ENCODE peak calls at places on chromosomes 7 and 10, in ten cellular contexts. One of them, this sample, is unnamed.

GRCh38 chr10:99834410-99834809 is 52.0 kb downstream of the ABCC2 start:
- DNase-seq in stimulated activated CD8-positive, alpha-beta memory T cell treated with anti-CD3 and anti-CD28 coated beads, Interleukin-7, amount 100 ng/mL, for 4 hours: no peak
- DNase-seq in germinal center: no peak
- DNase-seq in caudate nucleus: no peak
- DNase-seq in astrocyte of the spinal cord: peak
- DNase-seq in stimulated activated naive CD4-positive, alpha-beta T cell: no peak
- DNase-seq in lower lobe of right lung: no peak
- DNase-seq in activated gamma-delta T cell treated with anti-CD3 and anti-CD28 coated beads, Interleukin-2, amount 50 U/mL, for 16 hours: no peak
- DNase-seq in stimulated activated CD4-positive, alpha-beta T cell treated with anti-CD3 and anti-CD28 coated beads, Interleukin-15, amount 100 ng/mL, for 1 hour: no peak
- DNase-seq in psoas muscle: no peak
- DNase-seq in this sample: no peak

GRCh38 chr10:69202332-69202731 is 17.8 kb upstream of the HKDC1 start:
- DNase-seq in stimulated activated CD8-positive, alpha-beta memory T cell treated with anti-CD3 and anti-CD28 coated beads, Interleukin-7, amount 100 ng/mL, for 4 hours: no peak
- DNase-seq in germinal center: no peak
- DNase-seq in caudate nucleus: no peak
- DNase-seq in astrocyte of the spinal cord: peak
- DNase-seq in stimulated activated naive CD4-positive, alpha-beta T cell: no peak
- DNase-seq in lower lobe of right lung: no peak
- DNase-seq in activated gamma-delta T cell treated with anti-CD3 and anti-CD28 coated beads, Interleukin-2, amount 50 U/mL, for 16 hours: no peak
- DNase-seq in stimulated activated CD4-positive, alpha-beta T cell treated with anti-CD3 and anti-CD28 coated beads, Interleukin-15, amount 100 ng/mL, for 1 hour: no peak
- DNase-seq in psoas muscle: no peak
- DNase-seq in this sample: no peak

GRCh38 chr7:65239707-65240352 is 133.8 kb upstream of the ZNF92 start:
- DNase-seq in stimulated activated CD8-positive, alpha-beta memory T cell treated with anti-CD3 and anti-CD28 coated beads, Interleukin-7, amount 100 ng/mL, for 4 hours: no peak
- DNase-seq in germinal center: no peak
- DNase-seq in caudate nucleus: no peak
- DNase-seq in astrocyte of the spinal cord: peak
- DNase-seq in stimulated activated naive CD4-positive, alpha-beta T cell: no peak
- DNase-seq in lower lobe of right lung: peak
- DNase-seq in activated gamma-delta T cell treated with anti-CD3 and anti-CD28 coated beads, Interleukin-2, amount 50 U/mL, for 16 hours: no peak
- DNase-seq in stimulated activated CD4-positive, alpha-beta T cell treated with anti-CD3 and anti-CD28 coated beads, Interleukin-15, amount 100 ng/mL, for 1 hour: no peak
- DNase-seq in psoas muscle: no peak
- DNase-seq in this sample: no peak

GRCh38 chr10:70052462-70053211 is at the start of gene MACROH2A2:
- DNase-seq in stimulated activated CD8-positive, alpha-beta memory T cell treated with anti-CD3 and anti-CD28 coated beads, Interleukin-7, amount 100 ng/mL, for 4 hours: no peak
- DNase-seq in germinal center: no peak
- DNase-seq in caudate nucleus: peak
- DNase-seq in astrocyte of the spinal cord: peak
- DNase-seq in stimulated activated naive CD4-positive, alpha-beta T cell: no peak
- DNase-seq in lower lobe of right lung: peak
- DNase-seq in activated gamma-delta T cell treated with anti-CD3 and anti-CD28 coated beads, Interleukin-2, amount 50 U/mL, for 16 hours: no peak
- DNase-seq in stimulated activated CD4-positive, alpha-beta T cell treated with anti-CD3 and anti-CD28 coated beads, Interleukin-15, amount 100 ng/mL, for 1 hour: no peak
- DNase-seq in psoas muscle: peak
- DNase-seq in this sample: peak

GRCh38 chr7:6532516-6532915 is 18.7 kb downstream of the GRID2IP start:
- DNase-seq in stimulated activated CD8-positive, alpha-beta memory T cell treated with anti-CD3 and anti-CD28 coated beads, Interleukin-7, amount 100 ng/mL, for 4 hours: no peak
- DNase-seq in germinal center: no peak
- DNase-seq in caudate nucleus: no peak
- DNase-seq in astrocyte of the spinal cord: no peak
- DNase-seq in stimulated activated naive CD4-positive, alpha-beta T cell: no peak
- DNase-seq in lower lobe of right lung: no peak
- DNase-seq in activated gamma-delta T cell treated with anti-CD3 and anti-CD28 coated beads, Interleukin-2, amount 50 U/mL, for 16 hours: no peak
- DNase-seq in stimulated activated CD4-positive, alpha-beta T cell treated with anti-CD3 and anti-CD28 coated beads, Interleukin-15, amount 100 ng/mL, for 1 hour: no peak
- DNase-seq in psoas muscle: no peak
- DNase-seq in this sample: no peak

GRCh38 chr7:112592565-112592964 is 111.8 kb downstream of the LSMEM1 start:
- DNase-seq in stimulated activated CD8-positive, alpha-beta memory T cell treated with anti-CD3 and anti-CD28 coated beads, Interleukin-7, amount 100 ng/mL, for 4 hours: no peak
- DNase-seq in germinal center: no peak
- DNase-seq in caudate nucleus: no peak
- DNase-seq in astrocyte of the spinal cord: no peak
- DNase-seq in stimulated activated naive CD4-positive, alpha-beta T cell: no peak
- DNase-seq in lower lobe of right lung: no peak
- DNase-seq in activated gamma-delta T cell treated with anti-CD3 and anti-CD28 coated beads, Interleukin-2, amount 50 U/mL, for 16 hours: no peak
- DNase-seq in stimulated activated CD4-positive, alpha-beta T cell treated with anti-CD3 and anti-CD28 coated beads, Interleukin-15, amount 100 ng/mL, for 1 hour: no peak
- DNase-seq in psoas muscle: no peak
- DNase-seq in this sample: no peak

GRCh38 chr10:26550774-26551526 is 112.8 kb downstream of the APBB1IP start:
- DNase-seq in stimulated activated CD8-positive, alpha-beta memory T cell treated with anti-CD3 and anti-CD28 coated beads, Interleukin-7, amount 100 ng/mL, for 4 hours: no peak
- DNase-seq in germinal center: no peak
- DNase-seq in caudate nucleus: no peak
- DNase-seq in astrocyte of the spinal cord: no peak
- DNase-seq in stimulated activated naive CD4-positive, alpha-beta T cell: no peak
- DNase-seq in lower lobe of right lung: no peak
- DNase-seq in activated gamma-delta T cell treated with anti-CD3 and anti-CD28 coated beads, Interleukin-2, amount 50 U/mL, for 16 hours: no peak
- DNase-seq in stimulated activated CD4-positive, alpha-beta T cell treated with anti-CD3 and anti-CD28 coated beads, Interleukin-15, amount 100 ng/mL, for 1 hour: no peak
- DNase-seq in psoas muscle: no peak
- DNase-seq in this sample: no peak

GRCh38 chr7:65972976-65973375 is 9.0 kb downstream of the GUSB start:
- DNase-seq in stimulated activated CD8-positive, alpha-beta memory T cell treated with anti-CD3 and anti-CD28 coated beads, Interleukin-7, amount 100 ng/mL, for 4 hours: no peak
- DNase-seq in germinal center: no peak
- DNase-seq in caudate nucleus: no peak
- DNase-seq in astrocyte of the spinal cord: no peak
- DNase-seq in stimulated activated naive CD4-positive, alpha-beta T cell: no peak
- DNase-seq in lower lobe of right lung: no peak
- DNase-seq in activated gamma-delta T cell treated with anti-CD3 and anti-CD28 coated beads, Interleukin-2, amount 50 U/mL, for 16 hours: no peak
- DNase-seq in stimulated activated CD4-positive, alpha-beta T cell treated with anti-CD3 and anti-CD28 coated beads, Interleukin-15, amount 100 ng/mL, for 1 hour: no peak
- DNase-seq in psoas muscle: no peak
- DNase-seq in this sample: no peak

GRCh38 chr10:133142523-133143199 is 17.4 kb upstream of the KNDC1 start:
- DNase-seq in stimulated activated CD8-positive, alpha-beta memory T cell treated with anti-CD3 and anti-CD28 coated beads, Interleukin-7, amount 100 ng/mL, for 4 hours: no peak
- DNase-seq in germinal center: no peak
- DNase-seq in caudate nucleus: no peak
- DNase-seq in astrocyte of the spinal cord: no peak
- DNase-seq in stimulated activated naive CD4-positive, alpha-beta T cell: no peak
- DNase-seq in lower lobe of right lung: peak
- DNase-seq in activated gamma-delta T cell treated with anti-CD3 and anti-CD28 coated beads, Interleukin-2, amount 50 U/mL, for 16 hours: no peak
- DNase-seq in stimulated activated CD4-positive, alpha-beta T cell treated with anti-CD3 and anti-CD28 coated beads, Interleukin-15, amount 100 ng/mL, for 1 hour: no peak
- DNase-seq in psoas muscle: peak
- DNase-seq in this sample: peak

GRCh38 chr10:44922021-44922420 is 10.9 kb downstream of the TMEM72 start:
- DNase-seq in stimulated activated CD8-positive, alpha-beta memory T cell treated with anti-CD3 and anti-CD28 coated beads, Interleukin-7, amount 100 ng/mL, for 4 hours: no peak
- DNase-seq in germinal center: no peak
- DNase-seq in caudate nucleus: no peak
- DNase-seq in astrocyte of the spinal cord: no peak
- DNase-seq in stimulated activated naive CD4-positive, alpha-beta T cell: no peak
- DNase-seq in lower lobe of right lung: no peak
- DNase-seq in activated gamma-delta T cell treated with anti-CD3 and anti-CD28 coated beads, Interleukin-2, amount 50 U/mL, for 16 hours: no peak
- DNase-seq in stimulated activated CD4-positive, alpha-beta T cell treated with anti-CD3 and anti-CD28 coated beads, Interleukin-15, amount 100 ng/mL, for 1 hour: no peak
- DNase-seq in psoas muscle: no peak
- DNase-seq in this sample: no peak

GRCh38 chr7:143901360-143901709 is 641 bp downstream of the TCAF1 start:
- DNase-seq in stimulated activated CD8-positive, alpha-beta memory T cell treated with anti-CD3 and anti-CD28 coated beads, Interleukin-7, amount 100 ng/mL, for 4 hours: no peak
- DNase-seq in germinal center: no peak
- DNase-seq in caudate nucleus: peak
- DNase-seq in astrocyte of the spinal cord: peak
- DNase-seq in stimulated activated naive CD4-positive, alpha-beta T cell: no peak
- DNase-seq in lower lobe of right lung: peak
- DNase-seq in activated gamma-delta T cell treated with anti-CD3 and anti-CD28 coated beads, Interleukin-2, amount 50 U/mL, for 16 hours: no peak
- DNase-seq in stimulated activated CD4-positive, alpha-beta T cell treated with anti-CD3 and anti-CD28 coated beads, Interleukin-15, amount 100 ng/mL, for 1 hour: no peak
- DNase-seq in psoas muscle: peak
- DNase-seq in this sample: no peak

GRCh38 chr10:101607124-101607523 is 19.0 kb downstream of the DPCD start:
- DNase-seq in stimulated activated CD8-positive, alpha-beta memory T cell treated with anti-CD3 and anti-CD28 coated beads, Interleukin-7, amount 100 ng/mL, for 4 hours: no peak
- DNase-seq in germinal center: no peak
- DNase-seq in caudate nucleus: no peak
- DNase-seq in astrocyte of the spinal cord: no peak
- DNase-seq in stimulated activated naive CD4-positive, alpha-beta T cell: no peak
- DNase-seq in lower lobe of right lung: no peak
- DNase-seq in activated gamma-delta T cell treated with anti-CD3 and anti-CD28 coated beads, Interleukin-2, amount 50 U/mL, for 16 hours: no peak
- DNase-seq in stimulated activated CD4-positive, alpha-beta T cell treated with anti-CD3 and anti-CD28 coated beads, Interleukin-15, amount 100 ng/mL, for 1 hour: no peak
- DNase-seq in psoas muscle: no peak
- DNase-seq in this sample: no peak

GRCh38 chr10:20508921-20509320 is 388.2 kb downstream of the NEBL start:
- DNase-seq in stimulated activated CD8-positive, alpha-beta memory T cell treated with anti-CD3 and anti-CD28 coated beads, Interleukin-7, amount 100 ng/mL, for 4 hours: no peak
- DNase-seq in germinal center: no peak
- DNase-seq in caudate nucleus: no peak
- DNase-seq in astrocyte of the spinal cord: no peak
- DNase-seq in stimulated activated naive CD4-positive, alpha-beta T cell: no peak
- DNase-seq in lower lobe of right lung: no peak
- DNase-seq in activated gamma-delta T cell treated with anti-CD3 and anti-CD28 coated beads, Interleukin-2, amount 50 U/mL, for 16 hours: no peak
- DNase-seq in stimulated activated CD4-positive, alpha-beta T cell treated with anti-CD3 and anti-CD28 coated beads, Interleukin-15, amount 100 ng/mL, for 1 hour: no peak
- DNase-seq in psoas muscle: no peak
- DNase-seq in this sample: no peak

GRCh38 chr10:109820620-109821405 is 102.5 kb downstream of the XPNPEP1 start:
- DNase-seq in stimulated activated CD8-positive, alpha-beta memory T cell treated with anti-CD3 and anti-CD28 coated beads, Interleukin-7, amount 100 ng/mL, for 4 hours: no peak
- DNase-seq in germinal center: no peak
- DNase-seq in caudate nucleus: no peak
- DNase-seq in astrocyte of the spinal cord: no peak
- DNase-seq in stimulated activated naive CD4-positive, alpha-beta T cell: no peak
- DNase-seq in lower lobe of right lung: no peak
- DNase-seq in activated gamma-delta T cell treated with anti-CD3 and anti-CD28 coated beads, Interleukin-2, amount 50 U/mL, for 16 hours: no peak
- DNase-seq in stimulated activated CD4-positive, alpha-beta T cell treated with anti-CD3 and anti-CD28 coated beads, Interleukin-15, amount 100 ng/mL, for 1 hour: no peak
- DNase-seq in psoas muscle: no peak
- DNase-seq in this sample: no peak

This sample was measured in Caco-2.